ENCODE peak calls at places on chromosomes 3 and 15, in ten cellular contexts. V, G, I, S, O, J, B, W, U and T are unnamed samples.

GRCh38 chr15:41530363-41530956 is 13.6 kb downstream of the RPAP1 start:
- DNase-seq in V (no peak), G (no peak), I (no peak), S (no peak), O (no peak), J (no peak), B (no peak), W (no peak), U (no peak), T (no peak)

GRCh38 chr15:90001062-90001682 is at the start of gene ZNF710:
- DNase-seq in V (peak), G (peak), I (no peak), S (peak), O (peak), J (peak), B (peak), W (no peak), U (peak), T (peak)

GRCh38 chr3:125115640-125116039 is 59.8 kb upstream of the HEG1 start:
- DNase-seq in V (peak), G (peak), I (no peak), S (peak), O (no peak), J (no peak), B (peak), W (no peak), U (no peak), T (no peak)

GRCh38 chr15:39549912-39550311 is 31.0 kb upstream of the THBS1 start:
- DNase-seq in V (no peak), G (no peak), I (no peak), S (no peak), O (no peak), J (no peak), B (peak), W (no peak), U (no peak), T (no peak)

GRCh38 chr15:94314639-94315038 is 83.3 kb downstream of the MCTP2 start:
- DNase-seq in V (no peak), G (no peak), I (no peak), S (no peak), O (no peak), J (no peak), B (no peak), W (no peak), U (no peak), T (no peak)

GRCh38 chr3:151216641-151217040 is 13.6 kb upstream of the GPR171 start:
- DNase-seq in V (no peak), G (no peak), I (no peak), S (no peak), O (no peak), J (no peak), B (peak), W (no peak), U (no peak), T (peak)

GRCh38 chr15:70783610-70784021 is 20.3 kb upstream of the UACA start:
- DNase-seq in V (peak), G (no peak), I (no peak), S (no peak), O (no peak), J (no peak), B (peak), W (no peak), U (no peak), T (peak)

GRCh38 chr15:53910852-53911251 is 67.4 kb upstream of the UNC13C start:
- DNase-seq in V (no peak), G (no peak), I (no peak), S (no peak), O (no peak), J (no peak), B (no peak), W (no peak), U (no peak), T (no peak)

GRCh38 chr15:79967331-79968182 is 3.4 kb downstream of the BCL2A1 start:
- DNase-seq in V (no peak), G (no peak), I (peak), S (no peak), O (no peak), J (no peak), B (no peak), W (no peak), U (no peak), T (no peak)

GRCh38 chr15:31905054-31905453 is 125.3 kb upstream of the CHRNA7 start:
- DNase-seq in V (no peak), G (no peak), I (no peak), S (no peak), O (no peak), J (no peak), B (no peak), W (no peak), U (no peak), T (no peak)

GRCh38 chr3:72033709-72034428 is 248.9 kb upstream of the PROK2 start:
- DNase-seq in V (no peak), G (no peak), I (no peak), S (no peak), O (no peak), J (no peak), B (no peak), W (no peak), U (peak), T (no peak)

GRCh38 chr3:189144645-189145044 is 27.1 kb upstream of the TPRG1 start:
- DNase-seq in V (no peak), G (no peak), I (no peak), S (no peak), O (no peak), J (no peak), B (peak), W (no peak), U (no peak), T (no peak)

GRCh38 chr15:27028836-27029482 is 58.0 kb downstream of the GABRG3 start:
- DNase-seq in V (no peak), G (no peak), I (no peak), S (no peak), O (no peak), J (peak), B (no peak), W (no peak), U (no peak), T (no peak)

GRCh38 chr3:71926242-71926560 is 141.3 kb upstream of the PROK2 start:
- DNase-seq in V (no peak), G (no peak), I (no peak), S (no peak), O (peak), J (no peak), B (no peak), W (no peak), U (no peak), T (no peak)

GRCh38 chr15:37038716-37039106 is 61.6 kb downstream of the MEIS2 start:
- DNase-seq in V (no peak), G (no peak), I (no peak), S (no peak), O (no peak), J (peak), B (peak), W (no peak), U (no peak), T (no peak)

GRCh38 chr3:100634493-100635272 is 25.3 kb downstream of the ADGRG7 start:
- DNase-seq in V (no peak), G (no peak), I (no peak), S (no peak), O (peak), J (peak), B (peak), W (no peak), U (peak), T (peak)

GRCh38 chr3:46127503-46127902 is 80.6 kb downstream of the CCR1 start:
- DNase-seq in V (no peak), G (no peak), I (no peak), S (no peak), O (no peak), J (no peak), B (peak), W (no peak), U (no peak), T (peak)

GRCh38 chr3:192514081-192514753 is 213.1 kb downstream of the FGF12 start:
- DNase-seq in V (no peak), G (peak), I (no peak), S (no peak), O (peak), J (peak), B (no peak), W (no peak), U (peak), T (no peak)

GRCh38 chr15:78650022-78650421 is 9.0 kb upstream of the CHRNB4 start:
- DNase-seq in V (no peak), G (no peak), I (no peak), S (no peak), O (no peak), J (no peak), B (no peak), W (no peak), U (no peak), T (no peak)

GRCh38 chr3:108035751-108036150 is 55.1 kb downstream of the CD47 start:
- DNase-seq in V (no peak), G (no peak), I (no peak), S (no peak), O (no peak), J (no peak), B (no peak), W (no peak), U (no peak), T (no peak)

GRCh38 chr3:196936288-196936687 is 6.0 kb downstream of the NCBP2 start:
- DNase-seq in V (no peak), G (no peak), I (no peak), S (no peak), O (no peak), J (no peak), B (no peak), W (no peak), U (no peak), T (no peak)

GRCh38 chr3:152258448-152259302 is 10.1 kb upstream of the MBNL1 start:
- DNase-seq in V (peak), G (peak), I (peak), S (peak), O (no peak), J (no peak), B (peak), W (peak), U (no peak), T (peak)

GRCh38 chr3:66386925-66387650 is 113.7 kb downstream of the LRIG1 start:
- DNase-seq in V (no peak), G (no peak), I (no peak), S (no peak), O (no peak), J (peak), B (no peak), W (no peak), U (peak), T (no peak)

GRCh38 chr15:85702321-85703230 is 92.1 kb downstream of the KLHL25 start:
- DNase-seq in V (no peak), G (no peak), I (no peak), S (no peak), O (no peak), J (no peak), B (peak), W (no peak), U (no peak), T (no peak)

GRCh38 chr15:51576911-51577500 is 45.6 kb downstream of the DMXL2 start:
- DNase-seq in V (no peak), G (no peak), I (no peak), S (no peak), O (no peak), J (no peak), B (peak), W (no peak), U (no peak), T (no peak)

GRCh38 chr15:68382286-68383007 is 49.5 kb downstream of the ITGA11 start:
- DNase-seq in V (peak), G (no peak), I (no peak), S (no peak), O (no peak), J (no peak), B (no peak), W (no peak), U (no peak), T (no peak)

GRCh38 chr3:143226678-143227291 is 107.2 kb downstream of the CHST2 start:
- DNase-seq in V (no peak), G (no peak), I (no peak), S (no peak), O (no peak), J (no peak), B (no peak), W (no peak), U (no peak), T (no peak)

GRCh38 chr3:72679540-72680198 is 168.6 kb downstream of the SHQ1 start:
- DNase-seq in V (no peak), G (no peak), I (no peak), S (no peak), O (no peak), J (no peak), B (peak), W (no peak), U (peak), T (peak)

GRCh38 chr3:72182206-72182605 is 397.3 kb upstream of the PROK2 start:
- DNase-seq in V (no peak), G (no peak), I (no peak), S (no peak), O (no peak), J (no peak), B (peak), W (no peak), U (no peak), T (no peak)

GRCh38 chr3:156010829-156011228 is 109.5 kb upstream of the KCNAB1 start:
- DNase-seq in V (no peak), G (peak), I (no peak), S (no peak), O (peak), J (peak), B (peak), W (no peak), U (no peak), T (no peak)
- TF ChIP-seq CTCF in V (no peak), G (peak), I (peak), S (peak), O (no peak), J (no peak), B (no peak), W (no peak), U (peak), T (peak)

GRCh38 chr15:25776071-25776740 is 86.9 kb downstream of the ATP10A start:
- DNase-seq in V (no peak), G (no peak), I (no peak), S (no peak), O (no peak), J (no peak), B (no peak), W (no peak), U (no peak), T (no peak)

GRCh38 chr15:25774871-25775270 is 88.3 kb downstream of the ATP10A start:
- DNase-seq in V (no peak), G (no peak), I (no peak), S (no peak), O (no peak), J (no peak), B (no peak), W (no peak), U (no peak), T (no peak)

GRCh38 chr15:25777047-25777446 is 86.1 kb downstream of the ATP10A start:
- DNase-seq in V (no peak), G (no peak), I (no peak), S (no peak), O (no peak), J (no peak), B (no peak), W (peak), U (no peak), T (no peak)

GRCh38 chr15:25773248-25773647 is 89.9 kb downstream of the ATP10A start:
- DNase-seq in V (no peak), G (no peak), I (no peak), S (no peak), O (no peak), J (no peak), B (no peak), W (no peak), U (no peak), T (no peak)

GRCh38 chr15:25775317-25775912 is 87.7 kb downstream of the ATP10A start:
- DNase-seq in V (no peak), G (peak), I (no peak), S (peak), O (no peak), J (no peak), B (peak), W (no peak), U (no peak), T (peak)
- TF ChIP-seq CTCF in V (no peak), G (no peak), I (no peak), S (no peak), O (no peak), J (no peak), B (no peak), W (no peak), U (no peak), T (no peak)

GRCh38 chr3:45057557-45057956 is 31.5 kb downstream of the CLEC3B start:
- DNase-seq in V (no peak), G (no peak), I (no peak), S (no peak), O (no peak), J (no peak), B (no peak), W (no peak), U (no peak), T (no peak)

GRCh38 chr3:45055032-45055410 is 28.9 kb downstream of the CLEC3B start:
- DNase-seq in V (no peak), G (no peak), I (no peak), S (no peak), O (no peak), J (no peak), B (peak), W (no peak), U (no peak), T (peak)

GRCh38 chr3:45056608-45057301 is 30.7 kb downstream of the CLEC3B start:
- DNase-seq in V (no peak), G (no peak), I (no peak), S (no peak), O (no peak), J (no peak), B (peak), W (no peak), U (no peak), T (no peak)

GRCh38 chr3:45054196-45054857 is 28.2 kb downstream of the CLEC3B start:
- DNase-seq in V (no peak), G (no peak), I (no peak), S (no peak), O (no peak), J (no peak), B (peak), W (no peak), U (no peak), T (peak)

GRCh38 chr3:45055411-45056143 is 29.5 kb downstream of the CLEC3B start:
- DNase-seq in V (no peak), G (no peak), I (no peak), S (no peak), O (peak), J (no peak), B (peak), W (no peak), U (no peak), T (peak)
- TF ChIP-seq CTCF in V (no peak), G (no peak), I (no peak), S (no peak), O (peak), J (no peak), B (peak), W (no peak), U (peak), T (peak)

DNA sequence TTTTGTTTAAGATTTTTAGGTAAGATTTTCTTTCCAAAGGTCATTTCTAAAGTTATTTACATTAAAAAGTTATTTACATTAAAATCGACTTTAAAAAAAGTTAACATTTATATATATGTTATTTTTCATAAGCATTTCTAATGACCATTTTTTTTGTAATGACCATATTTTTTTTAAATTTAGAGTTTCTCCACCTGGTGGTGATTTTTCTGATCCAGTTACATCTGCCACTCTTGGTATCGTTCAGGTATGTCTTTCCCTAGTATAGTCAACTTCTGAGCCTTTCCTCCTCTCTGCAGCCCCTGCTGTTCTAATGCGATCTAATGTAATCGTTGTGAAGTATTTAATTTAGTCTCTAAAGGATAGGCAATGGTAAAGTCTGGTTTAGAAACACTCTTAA is 42.9 kb upstream of the GRAMD1C start:
- DNase-seq in V (no peak), G (no peak), I (no peak), S (no peak), O (no peak), J (no peak), B (no peak), W (no peak), U (no peak), T (no peak)
- TF ChIP-seq CTCF in V (no peak), G (no peak), I (no peak), S (no peak), O (no peak), J (no peak), B (no peak), W (no peak), U (no peak), T (peak)

GRCh38 chr3:95609411-95609810 is 1205.0 kb upstream of the EPHA6 start:
- DNase-seq in V (no peak), G (no peak), I (no peak), S (no peak), O (no peak), J (no peak), B (no peak), W (no peak), U (no peak), T (no peak)
- TF ChIP-seq CTCF in V (no peak), G (no peak), I (no peak), S (no peak), O (no peak), J (no peak), B (no peak), W (no peak), U (no peak), T (no peak)

GRCh38 chr15:33729648-33730047 is 238.6 kb upstream of the CHRM5 start:
- DNase-seq in V (no peak), G (no peak), I (no peak), S (no peak), O (no peak), J (no peak), B (peak), W (no peak), U (no peak), T (no peak)

GRCh38 chr15:33735637-33736247 is 232.6 kb upstream of the CHRM5 start:
- DNase-seq in V (no peak), G (peak), I (peak), S (no peak), O (peak), J (peak), B (peak), W (no peak), U (no peak), T (no peak)

GRCh38 chr15:33735143-33735542 is 233.2 kb upstream of the CHRM5 start:
- DNase-seq in V (no peak), G (no peak), I (no peak), S (no peak), O (no peak), J (no peak), B (no peak), W (no peak), U (no peak), T (no peak)

GRCh38 chr15:33730815-33731214 is 237.5 kb upstream of the CHRM5 start:
- DNase-seq in V (no peak), G (no peak), I (no peak), S (no peak), O (no peak), J (no peak), B (no peak), W (no peak), U (no peak), T (no peak)
- TF ChIP-seq CTCF in V (no peak), G (no peak), I (no peak), S (no peak), O (no peak), J (no peak), B (no peak), W (no peak), U (no peak), T (no peak)

GRCh38 chr3:52787672-52788625 is 6.6 kb upstream of the ITIH3 start:
- DNase-seq in V (no peak), G (no peak), I (no peak), S (no peak), O (no peak), J (peak), B (peak), W (no peak), U (no peak), T (no peak)
- TF ChIP-seq CTCF in V (no peak), G (no peak), I (no peak), S (no peak), O (no peak), J (no peak), B (no peak), W (no peak), U (no peak), T (peak)